ENCODE peak calls at places on chromosomes 5 and 9, in six cellular contexts. E is SK-N-SH, S is H1, C is GM23338, F is suprapubic skin, B is prostate gland. H is an unnamed sample.

GRCh38 chr9:107807183-107807582 is 317.6 kb upstream of the KLF4 start:
- DNase-seq in E (no peak), S (no peak), C (no peak), F (no peak), B (no peak), H (no peak)

GRCh38 chr9:92759990-92760893 is 4.4 kb downstream of the BICD2 start:
- DNase-seq in E (no peak), S (no peak), C (no peak), F (peak), B (peak), H (peak)

GRCh38 chr5:35046754-35047153 is 995 bp downstream of the AGXT2 start:
- DNase-seq in E (no peak), S (no peak), C (no peak), F (no peak), B (no peak), H (no peak)

GRCh38 chr9:117682955-117683710 is 21.1 kb upstream of the TLR4 start:
- DNase-seq in E (no peak), S (no peak), C (no peak), F (no peak), B (no peak), H (peak)

GRCh38 chr5:83509535-83509934 is 38.0 kb downstream of the VCAN start:
- DNase-seq in E (peak), S (no peak), C (no peak), F (no peak), B (no peak), H (no peak)

GRCh38 chr5:14685757-14686156 is 21.2 kb downstream of the OTULIN start:
- DNase-seq in E (peak), S (no peak), C (peak), F (no peak), B (peak), H (peak)

GRCh38 chr9:72065076-72065475 is 4.7 kb upstream of the C9orf57 start:
- DNase-seq in E (no peak), S (no peak), C (no peak), F (no peak), B (no peak), H (no peak)

GRCh38 chr5:72210913-72211670 is 103.8 kb downstream of the MAP1B start:
- DNase-seq in E (no peak), S (no peak), C (no peak), F (no peak), B (peak), H (peak)

GRCh38 chr9:133341369-133342082 is 5.5 kb upstream of the SURF6 start:
- DNase-seq in E (no peak), S (no peak), C (no peak), F (no peak), B (no peak), H (peak)

GRCh38 chr9:98514841-98515240 is 193.9 kb downstream of the GABBR2 start:
- DNase-seq in E (no peak), S (no peak), C (no peak), F (no peak), B (no peak), H (no peak)

GRCh38 chr9:84140535-84141101 is 160.0 kb downstream of the RMI1 start:
- DNase-seq in E (no peak), S (no peak), C (peak), F (no peak), B (no peak), H (peak)

GRCh38 chr9:36100532-36100931 is 36.0 kb upstream of the GLIPR2 start:
- DNase-seq in E (no peak), S (no peak), C (peak), F (no peak), B (no peak), H (no peak)

GRCh38 chr5:137453476-137454080 is 45.5 kb downstream of the SPOCK1 start:
- DNase-seq in E (no peak), S (no peak), C (peak), F (no peak), B (no peak), H (no peak)

GRCh38 chr5:136066705-136067271 is 38.0 kb downstream of the TGFBI start:
- DNase-seq in E (no peak), S (no peak), C (peak), F (peak), B (no peak), H (no peak)

GRCh38 chr5:80127037-80127642 is 92.0 kb downstream of the THBS4 start:
- DNase-seq in E (no peak), S (no peak), C (no peak), F (no peak), B (no peak), H (no peak)
- TF ChIP-seq POLR2AphosphoS5 in E (no peak), S (no peak), C (no peak), F (no peak), B (no peak), H (no peak)

GRCh38 chr9:129412814-129413536 is 207.9 kb downstream of the C9orf50 start:
- DNase-seq in E (peak), S (no peak), C (peak), F (no peak), B (peak), H (peak)
- TF ChIP-seq POLR2AphosphoS5 in E (peak), S (no peak), C (no peak), F (no peak), B (peak), H (peak)

GRCh38 chr5:180007582-180007981 is 64.0 kb downstream of the RNF130 start:
- DNase-seq in E (peak), S (no peak), C (peak), F (no peak), B (no peak), H (no peak)
- TF ChIP-seq POLR2AphosphoS5 in E (no peak), S (no peak), C (no peak), F (no peak), B (no peak), H (no peak)

GRCh38 chr9:136539427-136540412 is 6.1 kb downstream of the NOTCH1 start:
- DNase-seq in E (no peak), S (no peak), C (peak), F (peak), B (peak), H (peak)
- TF ChIP-seq POLR2AphosphoS5 in E (no peak), S (no peak), C (no peak), F (no peak), B (peak), H (peak)

DNA sequence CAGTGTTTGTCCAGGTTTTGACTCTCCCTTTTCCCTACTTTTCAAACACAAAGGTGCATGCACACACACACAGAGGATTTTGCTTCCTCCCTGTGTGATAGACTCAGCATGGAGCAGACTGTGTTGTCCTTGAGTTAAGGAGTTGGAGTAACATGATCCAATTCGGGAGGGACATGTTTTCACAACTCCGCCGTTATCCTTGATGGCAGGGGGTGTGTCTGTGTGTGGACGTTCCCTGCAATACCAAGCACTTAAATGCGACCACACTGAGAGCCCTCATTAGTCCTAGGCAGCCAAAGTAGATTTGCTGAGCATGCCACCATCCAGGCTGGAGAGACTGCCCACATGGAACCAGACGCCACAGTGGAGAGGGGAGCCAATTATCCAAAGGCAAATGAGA is 140.0 kb downstream of the DOCK2 start:
- DNase-seq in E (no peak), S (no peak), C (no peak), F (no peak), B (no peak), H (no peak)
- TF ChIP-seq POLR2AphosphoS5 in E (no peak), S (no peak), C (no peak), F (no peak), B (no peak), H (no peak)

DNA sequence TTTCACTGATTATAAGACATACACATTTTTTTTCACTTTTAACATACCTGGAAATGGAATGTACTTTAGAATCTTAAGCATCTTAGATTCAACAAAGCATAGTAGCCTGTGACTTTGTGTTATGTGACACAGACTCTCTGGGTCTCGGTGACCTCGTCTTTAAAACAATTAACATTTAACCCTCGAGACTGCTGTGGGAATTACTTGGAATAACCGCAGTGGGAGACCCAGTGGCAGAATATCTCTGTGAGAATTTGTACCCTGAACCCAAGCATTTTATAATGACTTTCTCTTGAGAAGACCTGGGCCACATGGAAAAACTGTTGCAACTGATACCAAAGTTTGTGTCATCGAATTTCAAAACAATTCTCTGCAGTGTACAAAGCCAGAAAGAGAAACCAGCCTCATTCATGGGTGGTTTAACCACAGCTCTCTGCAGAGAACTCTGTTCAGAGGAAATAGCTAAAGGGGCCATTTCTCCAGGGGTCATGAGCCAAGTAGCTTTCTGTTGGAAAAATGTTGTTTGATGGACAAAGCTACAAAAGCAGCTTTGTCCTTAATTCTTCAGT is 10.0 kb upstream of the RETREG1 start:
- DNase-seq in E (no peak), S (no peak), C (no peak), F (no peak), B (no peak), H (no peak)
- TF ChIP-seq POLR2AphosphoS5 in E (no peak), S (no peak), C (no peak), F (no peak), B (no peak), H (no peak)

DNA sequence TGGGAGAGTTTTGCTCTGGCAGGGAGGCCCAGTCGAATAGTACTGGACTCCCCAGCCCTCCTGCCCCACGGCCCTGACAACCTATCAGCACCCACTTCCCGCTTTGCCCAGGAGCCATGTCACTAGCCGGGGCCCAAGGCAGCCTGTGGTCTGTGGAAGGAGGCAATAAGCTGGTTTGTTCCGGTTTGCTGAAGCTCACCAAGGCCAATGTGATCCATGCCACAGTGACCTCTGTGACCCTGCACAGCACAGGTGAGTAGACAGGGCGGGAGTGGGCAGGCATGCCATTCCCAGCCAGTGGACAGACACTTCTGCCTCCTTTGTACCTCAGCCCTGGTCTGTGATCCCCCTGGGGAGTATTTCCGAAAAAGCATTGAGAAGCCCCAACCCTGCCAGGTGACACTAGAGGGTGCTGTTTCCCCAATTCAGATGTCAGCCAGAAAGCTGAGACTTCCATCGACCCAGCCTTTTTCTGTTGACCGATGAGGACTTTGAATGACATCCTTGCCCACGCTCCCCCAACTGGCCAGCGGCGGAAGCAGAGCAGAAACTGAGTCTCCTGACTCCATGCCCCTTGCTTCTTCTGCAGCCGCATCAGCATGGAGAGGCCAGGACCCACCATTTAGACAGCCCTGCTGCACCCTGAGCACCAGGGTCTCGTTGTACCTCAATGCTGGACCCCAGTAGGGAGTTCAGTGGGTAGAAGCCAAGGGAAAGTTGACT is 9.6 kb downstream of the PCYOX1L start:
- DNase-seq in E (peak), S (peak), C (peak), F (no peak), B (peak), H (peak)
- TF ChIP-seq POLR2AphosphoS5 in E (no peak), S (no peak), C (no peak), F (no peak), B (peak), H (no peak)

DNA sequence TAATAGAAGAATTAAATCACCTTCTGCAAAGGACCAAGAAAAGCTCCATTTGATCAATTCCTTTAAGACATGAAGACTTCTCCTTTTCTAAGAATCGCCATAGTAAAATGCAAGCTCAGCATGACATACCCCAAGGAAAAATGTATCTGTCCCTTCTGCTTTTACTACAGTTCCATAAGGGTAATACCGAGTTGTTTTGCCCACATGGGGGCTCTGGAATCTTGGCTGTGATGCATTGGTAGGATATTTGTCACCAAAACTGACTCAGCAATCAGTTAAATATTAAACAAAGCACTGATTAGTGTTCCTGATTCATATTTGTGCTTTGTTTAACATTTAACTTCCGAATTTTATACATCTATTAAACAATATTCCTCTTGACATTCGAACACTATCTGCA is 24.3 kb upstream of the KCNIP1 start:
- DNase-seq in E (no peak), S (no peak), C (no peak), F (no peak), B (no peak), H (no peak)
- TF ChIP-seq POLR2AphosphoS5 in E (no peak), S (no peak), C (no peak), F (no peak), B (no peak), H (no peak)